ENCODE peak calls at places on chromosomes 12 and 14, in five cellular contexts. M is colonic mucosa; N is spleen; B is stomach; L is CD4-positive, alpha-beta memory T cell. T is an unnamed sample. For H3K9me3 and H3K4me1, the result is how much of the 10 kb centered on the place peaks cover.

GRCh38 chr12:113056631-113057488 is at the start of gene DTX1:
- DNase-seq in L (peak), N (peak), M (no peak), B (no peak), T (peak)

GRCh38 chr14:92207012-92207927 is 85.5 kb downstream of the CPSF2 start:
- DNase-seq in B (no peak), L (no peak), N (no peak), M (no peak), T (no peak)

GRCh38 chr12:116528067-116528466 is 31.1 kb upstream of the MAP1LC3B2 start:
- DNase-seq in L (no peak), N (no peak), M (no peak), B (no peak), T (no peak)

GRCh38 chr12:88185988-88186387 is 43.9 kb downstream of the TMTC3 start:
- DNase-seq in L (no peak), B (no peak), N (no peak), M (no peak), T (no peak)

GRCh38 chr12:105740337-105740736 is 398.4 kb downstream of the NUAK1 start:
- DNase-seq in L (no peak), M (no peak), B (no peak), N (no peak), T (no peak)

GRCh38 chr12:93808169-93808899 is 131.2 kb downstream of the CRADD start:
- DNase-seq in M (no peak), B (no peak), L (no peak), N (no peak), T (no peak)

GRCh38 chr14:102897299-102898027 is 25.0 kb upstream of the AMN start:
- DNase-seq in M (no peak), L (no peak), B (no peak), N (no peak), T (no peak)

GRCh38 chr12:62632521-62632920 is 165.9 kb downstream of the MON2 start:
- DNase-seq in L (no peak), B (no peak), N (peak), M (peak), T (peak)

GRCh38 chr12:69007166-69007857 is 74.3 kb upstream of the CPM start:
- DNase-seq in L (no peak), B (peak), M (peak), N (no peak), T (no peak)

GRCh38 chr14:76636602-76637001 is 124.7 kb upstream of the VASH1 start:
- DNase-seq in L (no peak), M (no peak), N (no peak), B (no peak), T (no peak)

GRCh38 chr14:20690848-20691640 is 2.5 kb downstream of the ANG start:
- DNase-seq in L (peak), B (peak), N (no peak), M (peak), T (peak)

GRCh38 chr12:111753144-111753881 is 13.4 kb upstream of the ALDH2 start:
- DNase-seq in M (peak), N (peak), L (no peak), B (peak), T (peak)

GRCh38 chr12:19440019-19440858 is 947 bp downstream of the AEBP2 start:
- DNase-seq in B (peak), M (peak), L (peak), N (peak), T (peak)

GRCh38 chr14:52051861-52052260 is 17.0 kb downstream of the NID2 start:
- DNase-seq in M (no peak), L (no peak), N (no peak), B (no peak), T (no peak)

GRCh38 chr12:25625146-25625545 is 72.1 kb upstream of the LMNTD1 start:
- DNase-seq in N (no peak), L (no peak), B (no peak), M (no peak), T (no peak)

GRCh38 chr12:103909811-103910210 is 20.4 kb upstream of the HSP90B1 start:
- DNase-seq in M (no peak), L (no peak), B (no peak), N (no peak), T (no peak)

GRCh38 chr12:62660763-62661162 is 194.1 kb downstream of the MON2 start:
- DNase-seq in M (no peak), L (no peak), N (no peak), B (no peak), T (no peak)

GRCh38 chr12:8860165-8860961 is 37.9 kb downstream of the A2ML1 start:
- DNase-seq in N (no peak), M (peak), B (peak), L (peak), T (no peak)

GRCh38 chr12:50222275-50222783 is 55.2 kb upstream of the CERS5 start:
- DNase-seq in L (peak), M (peak), N (no peak), B (peak), T (no peak)

GRCh38 chr12:111764120-111764821 is 2.5 kb upstream of the ALDH2 start:
- DNase-seq in N (no peak), L (no peak), M (no peak), B (no peak), T (no peak)

GRCh38 chr14:36260970-36261640 is 59.3 kb downstream of the MBIP start:
- DNase-seq in B (no peak), L (no peak), N (no peak), M (no peak), T (no peak)

DNA sequence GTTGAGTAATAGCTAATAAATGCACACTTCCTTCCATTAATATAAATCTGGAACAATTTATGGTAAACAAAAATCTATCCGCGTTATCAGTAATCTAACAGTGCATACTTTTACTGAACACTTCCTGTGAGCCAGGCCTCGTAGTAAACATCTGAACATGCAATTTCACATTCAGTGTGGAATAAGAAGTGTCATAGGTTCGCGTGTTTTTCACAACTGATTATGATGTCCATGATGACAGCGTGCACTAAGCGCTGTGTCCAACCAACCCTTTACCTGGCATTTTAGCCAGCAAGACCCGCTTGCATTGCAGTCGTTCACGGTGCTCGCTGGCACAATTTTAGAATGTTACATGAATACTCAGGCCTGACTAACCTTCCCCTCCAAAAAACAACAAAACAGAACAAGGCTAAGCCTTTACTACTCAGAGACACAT is 2.1 kb downstream of the PNMA1 start:
- DNase-seq in L (no peak), B (no peak), M (no peak), N (no peak), T (no peak)
- H3K27ac ChIP-seq in L (peak), B (peak), M (peak), N (peak), T (no peak)

GRCh38 chr14:106207316-106207715 is 680.9 kb downstream of the TMEM121 start:
- DNase-seq in N (no peak), L (no peak), B (no peak), M (no peak), T (no peak)

GRCh38 chr14:106210650-106211049 is 684.3 kb downstream of the TMEM121 start:
- DNase-seq in L (no peak), B (no peak), M (no peak), N (no peak), T (no peak)

GRCh38 chr14:106211489-106211888 is 685.1 kb downstream of the TMEM121 start:
- DNase-seq in L (no peak), M (no peak), N (no peak), B (no peak), T (no peak)

GRCh38 chr14:106209745-106210144 is 683.4 kb downstream of the TMEM121 start:
- DNase-seq in M (no peak), B (no peak), L (peak), N (no peak), T (no peak)

DNA sequence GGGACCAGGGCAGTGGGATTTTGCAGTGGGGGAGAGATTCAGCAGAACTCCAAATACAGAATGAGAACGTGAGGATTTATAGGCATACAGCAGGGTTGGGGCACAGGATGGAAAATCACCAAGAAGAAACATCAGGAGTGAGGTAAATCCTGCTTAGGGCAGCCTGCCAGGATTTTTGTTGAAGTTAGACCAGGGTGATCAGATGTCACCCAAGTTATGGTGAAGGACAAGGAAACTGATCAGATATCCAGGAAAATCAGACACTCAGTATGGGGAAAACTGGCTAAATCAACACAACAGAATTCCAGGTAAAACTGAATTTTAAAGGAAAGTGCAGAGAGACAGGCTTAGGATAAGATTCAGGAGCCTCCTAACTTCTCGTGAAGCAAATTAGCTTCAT is 682.4 kb downstream of the TMEM121 start:
- DNase-seq in M (no peak), B (no peak), L (no peak), N (no peak), T (no peak)
- H3K9me3 ChIP-seq in M (under half), B (under half), L (under half), N (under half), T (under half)

GRCh38 chr12:123107926-123108681 is 42.8 kb downstream of the PITPNM2 start:
- DNase-seq in M (no peak), B (no peak), L (no peak), N (no peak), T (peak)

GRCh38 chr12:123109319-123109772 is 41.5 kb downstream of the PITPNM2 start:
- DNase-seq in N (no peak), B (no peak), M (no peak), L (no peak), T (no peak)

GRCh38 chr12:123111498-123112165 is 39.3 kb downstream of the PITPNM2 start:
- DNase-seq in B (no peak), N (no peak), L (no peak), M (no peak), T (no peak)

GRCh38 chr12:123106640-123107359 is 44.1 kb downstream of the PITPNM2 start:
- DNase-seq in N (peak), M (peak), B (no peak), L (peak), T (no peak)

GRCh38 chr12:123108682-123109066 is 42.2 kb downstream of the PITPNM2 start:
- DNase-seq in L (no peak), M (no peak), B (no peak), N (no peak), T (no peak)
- H3K4me1 ChIP-seq in L (under half), M (under half), B (under half), N (half or more), T (under half)

DNA sequence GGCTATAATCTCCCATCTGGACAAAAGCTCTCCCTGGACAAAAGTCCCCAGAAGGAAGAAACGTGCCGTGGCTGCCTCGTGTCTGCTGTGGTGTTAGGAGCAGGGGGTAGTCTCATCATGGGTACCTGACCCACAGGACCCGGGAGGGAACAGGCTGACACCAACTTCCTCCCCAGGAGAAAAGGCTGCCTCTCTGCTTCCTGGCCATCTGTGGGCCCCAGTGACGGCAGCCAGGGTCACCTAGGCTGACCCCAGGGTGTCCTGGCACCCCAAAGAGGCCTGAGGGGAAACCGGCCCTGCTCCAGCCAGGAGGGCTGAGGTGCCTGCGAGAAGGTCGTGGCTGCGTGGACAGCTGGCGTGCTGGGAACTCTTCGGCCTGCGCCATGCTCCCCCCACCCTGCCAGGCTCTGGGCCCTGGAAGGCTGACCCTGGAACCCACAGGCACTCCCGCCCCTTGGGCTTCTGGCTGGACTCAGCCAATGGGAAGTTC is 133.9 kb downstream of the RFLNA start:
- DNase-seq in N (no peak), M (no peak), B (no peak), L (no peak), T (no peak)
- H3K27ac ChIP-seq in N (no peak), M (peak), B (peak), L (no peak), T (peak)

GRCh38 chr12:10636611-10637010 is 23.2 kb upstream of the MAGOHB start:
- DNase-seq in M (peak), B (peak), N (no peak), L (no peak), T (no peak)

GRCh38 chr12:10636124-10636523 is 22.7 kb upstream of the MAGOHB start:
- DNase-seq in B (peak), L (no peak), M (peak), N (no peak), T (no peak)

GRCh38 chr12:10632226-10632625 is 18.8 kb upstream of the MAGOHB start:
- DNase-seq in N (no peak), L (no peak), M (no peak), B (no peak), T (no peak)

GRCh38 chr12:10634427-10634826 is 21.0 kb upstream of the MAGOHB start:
- DNase-seq in N (no peak), M (no peak), L (no peak), B (no peak), T (no peak)

DNA sequence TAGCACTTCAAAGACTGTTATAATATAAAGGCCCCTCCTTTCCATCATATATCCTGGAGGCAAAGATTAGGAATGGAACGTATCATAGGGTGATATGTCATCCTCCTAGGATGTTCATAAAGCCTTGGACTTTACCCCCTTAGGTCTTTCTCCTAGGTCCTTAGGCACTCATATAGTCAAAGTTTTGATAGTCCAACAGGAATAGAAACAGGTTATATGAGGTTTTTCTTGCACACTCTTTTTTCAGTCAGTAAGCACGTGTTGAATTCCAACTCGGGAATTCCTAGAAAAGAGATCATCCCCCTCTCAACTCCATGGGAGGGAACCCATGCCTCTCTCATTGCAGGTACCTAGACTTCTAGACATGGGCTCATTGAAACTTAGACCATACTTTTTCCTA is 20.1 kb upstream of the MAGOHB start:
- DNase-seq in B (no peak), N (no peak), M (no peak), L (no peak), T (no peak)
- H3K9me3 ChIP-seq in B (under half), N (under half), M (under half), L (under half), T (under half)

DNA sequence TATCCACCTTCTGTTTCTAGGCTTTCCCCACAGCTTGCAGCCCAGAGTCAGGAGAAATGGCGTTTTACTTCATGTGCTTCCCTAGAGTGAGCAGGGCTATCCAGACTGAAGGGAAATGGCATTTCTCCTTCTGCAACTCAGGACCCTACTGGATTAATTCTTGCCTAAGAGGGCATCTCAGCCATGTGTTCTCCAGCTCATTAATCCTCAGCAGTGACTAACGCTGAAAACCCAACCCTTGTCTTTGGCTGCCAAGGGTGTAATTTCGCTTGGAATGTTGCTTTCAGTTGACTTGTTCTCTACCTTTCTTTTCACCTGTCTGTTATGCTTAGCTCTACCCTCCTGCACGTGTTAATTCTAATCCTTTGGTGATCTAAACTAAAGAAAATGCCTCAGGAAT is 21.0 kb upstream of the EMP1 start:
- DNase-seq in L (no peak), N (no peak), M (no peak), B (no peak), T (no peak)
- H3K4me1 ChIP-seq in L (under half), N (under half), M (under half), B (under half), T (under half)